ENCODE peak calls at places on chromosome 17, in nine cellular contexts. Z is mucosa of descending colon, Q is GM23338, S is ovary, H is stomach, I is left ventricle myocardium inferior, T is gastrocnemius medialis, B is GM12878, R is esophagus squamous epithelium. N is an unnamed sample. For H3K36me3, the result is how much of the 10 kb centered on the place peaks cover.

GRCh38 chr17:6910987-6911603 is 79.6 kb upstream of the TEKT1 start:
- DNase-seq in Z (no peak), Q (peak), S (no peak), H (no peak), I (no peak), T (no peak), B (no peak), R (no peak), N (no peak)

GRCh38 chr17:4362141-4362540 is 4.3 kb downstream of the UBE2G1 start:
- DNase-seq in Z (no peak), Q (no peak), S (no peak), H (no peak), I (no peak), T (no peak), B (no peak), R (no peak), N (no peak)

GRCh38 chr17:75832652-75833400 is 11.4 kb downstream of the UNC13D start:
- DNase-seq in Z (peak), Q (peak), S (no peak), H (no peak), I (no peak), T (no peak), B (no peak), R (no peak), N (no peak)

GRCh38 chr17:11142231-11142630 is 98.8 kb upstream of the SHISA6 start:
- DNase-seq in Z (no peak), Q (no peak), S (no peak), H (no peak), I (no peak), T (no peak), B (no peak), R (no peak), N (no peak)

GRCh38 chr17:39823407-39824054 is 40.6 kb downstream of the IKZF3 start:
- DNase-seq in Z (no peak), Q (peak), S (no peak), H (no peak), I (no peak), T (no peak), B (no peak), R (no peak), N (no peak)

GRCh38 chr17:82287849-82288601 is 14.5 kb upstream of the CSNK1D start:
- DNase-seq in Z (peak), Q (no peak), S (peak), H (peak), I (peak), T (peak), B (no peak), R (peak), N (no peak)

GRCh38 chr17:80152057-80152831 is 5.3 kb upstream of the EIF4A3 start:
- DNase-seq in Z (no peak), Q (no peak), S (no peak), H (no peak), I (no peak), T (no peak), B (no peak), R (no peak), N (no peak)

GRCh38 chr17:31842416-31843381 is 16.3 kb downstream of the COPRS start:
- DNase-seq in Z (peak), Q (peak), S (peak), H (peak), I (peak), T (peak), B (no peak), R (no peak), N (peak)

GRCh38 chr17:17525956-17526355 is 29.8 kb upstream of the RASD1 start:
- DNase-seq in Z (peak), Q (no peak), S (no peak), H (peak), I (no peak), T (peak), B (no peak), R (no peak), N (no peak)

GRCh38 chr17:4199818-4200402 is 56.9 kb downstream of the CYB5D2 start:
- DNase-seq in Z (no peak), Q (peak), S (no peak), H (no peak), I (no peak), T (no peak), B (no peak), R (no peak), N (no peak)

GRCh38 chr17:27603446-27603820 is 27.6 kb upstream of the LGALS9 start:
- DNase-seq in Z (peak), Q (no peak), S (no peak), H (no peak), I (no peak), T (no peak), B (no peak), R (no peak), N (no peak)
- TF ChIP-seq CTCF in Z (no peak), Q (no peak), S (no peak), H (no peak), I (peak), T (no peak), B (no peak), R (no peak), N (no peak)

GRCh38 chr17:5472511-5472910 is 3.7 kb upstream of the DHX33 start:
- DNase-seq in Z (no peak), Q (no peak), S (no peak), H (no peak), I (no peak), T (no peak), B (no peak), R (no peak), N (no peak)

GRCh38 chr17:5466295-5466694 is 2.5 kb downstream of the DHX33 start:
- DNase-seq in Z (no peak), Q (no peak), S (no peak), H (no peak), I (no peak), T (no peak), B (no peak), R (no peak), N (no peak)

GRCh38 chr17:5468075-5468473 is 708 bp downstream of the DHX33 start:
- DNase-seq in Z (no peak), Q (peak), S (no peak), H (no peak), I (no peak), T (no peak), B (no peak), R (no peak), N (no peak)

GRCh38 chr17:5464717-5465507 is 3.9 kb downstream of the DHX33 start:
- DNase-seq in Z (no peak), Q (no peak), S (no peak), H (no peak), I (no peak), T (no peak), B (no peak), R (no peak), N (no peak)

GRCh38 chr17:5467416-5467815 is 1.4 kb downstream of the DHX33 start:
- DNase-seq in Z (no peak), Q (no peak), S (no peak), H (no peak), I (no peak), T (no peak), B (no peak), R (no peak), N (no peak)
- H3K4me3 ChIP-seq in Z (no peak), Q (peak), S (peak), H (peak), I (peak), T (peak), B (peak), R (peak), N (peak)

GRCh38 chr17:41691031-41691777 is 2.5 kb downstream of the EIF1 start:
- DNase-seq in Z (no peak), Q (no peak), S (no peak), H (no peak), I (no peak), T (no peak), B (no peak), R (no peak), N (no peak)

GRCh38 chr17:41688641-41689496 is at the start of gene EIF1:
- DNase-seq in Z (peak), Q (peak), S (peak), H (peak), I (peak), T (peak), B (peak), R (peak), N (peak)

GRCh38 chr17:41689497-41690299 is 1.0 kb downstream of the EIF1 start:
- DNase-seq in Z (no peak), Q (peak), S (no peak), H (no peak), I (no peak), T (no peak), B (no peak), R (no peak), N (no peak)

GRCh38 chr17:41692722-41693521 is 4.2 kb downstream of the EIF1 start:
- DNase-seq in Z (no peak), Q (no peak), S (no peak), H (no peak), I (no peak), T (no peak), B (no peak), R (no peak), N (no peak)

GRCh38 chr17:41690497-41690896 is 1.8 kb downstream of the EIF1 start:
- DNase-seq in Z (no peak), Q (no peak), S (no peak), H (no peak), I (no peak), T (no peak), B (no peak), R (no peak), N (no peak)
- H3K36me3 ChIP-seq in Z (under half), Q (under half), S (under half), H (half or more), I (half or more), T (under half), B (under half), R (under half), N (under half)

DNA sequence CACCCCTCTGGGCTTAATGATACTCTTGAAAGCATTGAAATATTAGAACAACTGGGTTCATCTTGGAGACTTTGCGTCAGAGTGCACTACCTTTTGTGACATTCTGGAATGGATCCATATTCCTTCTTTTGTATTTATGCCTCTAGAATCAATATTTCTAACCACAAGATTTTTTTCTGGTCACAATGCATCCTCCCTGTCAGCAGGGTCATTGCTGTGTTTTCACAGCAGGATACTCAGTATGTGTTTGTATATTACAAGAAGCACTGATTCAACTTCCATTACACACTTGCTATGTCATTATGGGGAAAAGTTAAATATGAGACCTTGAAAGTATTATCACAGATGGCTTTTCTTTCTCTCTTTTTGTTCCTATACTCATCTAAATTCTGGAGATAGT is 370.0 kb downstream of the HS3ST3B1 start:
- DNase-seq in Z (no peak), Q (no peak), S (no peak), H (no peak), I (no peak), T (no peak), B (no peak), R (no peak), N (no peak)
- TF ChIP-seq CTCF in Z (no peak), Q (no peak), S (no peak), H (no peak), I (no peak), T (no peak), B (no peak), R (no peak), N (no peak)

GRCh38 chr17:14303343-14304221 is 2.7 kb downstream of the HS3ST3B1 start:
- DNase-seq in Z (no peak), Q (peak), S (no peak), H (no peak), I (no peak), T (no peak), B (no peak), R (no peak), N (no peak)
- H3K4me3 ChIP-seq in Z (no peak), Q (peak), S (peak), H (peak), I (peak), T (peak), B (peak), R (peak), N (peak)

GRCh38 chr17:29103341-29103740 is 60.4 kb downstream of the PIPOX start:
- DNase-seq in Z (no peak), Q (no peak), S (no peak), H (no peak), I (no peak), T (no peak), B (no peak), R (no peak), N (no peak)
- H3K36me3 ChIP-seq in Z (under half), Q (under half), S (under half), H (half or more), I (half or more), T (under half), B (under half), R (under half), N (under half)